ENCODE peak calls at places on chromosome 15, in nine cellular contexts. V is spleen; N is GM12878; P is SK-N-SH; R is hepatocyte; A is CD8-positive, alpha-beta T cell; B is GM23338; F is heart left ventricle; Z is tibial artery. W is an unnamed sample.

GRCh38 chr15:40087991-40088928 is 20.4 kb downstream of the BMF start:
- DNase-seq in F (peak; percentile 35), A (no peak), Z (no peak), V (peak; percentile 68), N (no peak), R (peak; percentile 78), B (no peak), P (peak; percentile 26), W (peak; percentile 89)

GRCh38 chr15:36644156-36644896 is 64.9 kb downstream of the CDIN1 start:
- DNase-seq in R (no peak), A (no peak), N (no peak), V (no peak), P (no peak), F (no peak), B (no peak), Z (no peak), W (no peak)

GRCh38 chr15:49023354-49023753 is 22.9 kb downstream of the SECISBP2L start:
- DNase-seq in N (no peak), F (no peak), V (no peak), R (no peak), P (no peak), A (no peak), B (no peak), Z (no peak), W (no peak)

GRCh38 chr15:64975390-64975789 is 14.3 kb downstream of the SPG21 start:
- DNase-seq in F (no peak), B (no peak), N (no peak), V (no peak), P (no peak), A (no peak), R (no peak), Z (no peak), W (no peak)

GRCh38 chr15:66715181-66715624 is 13.2 kb downstream of the SMAD6 start:
- DNase-seq in A (no peak), N (no peak), P (peak; percentile 51), R (peak; percentile 38), V (no peak), Z (no peak), F (peak; percentile 0), B (no peak), W (no peak)

GRCh38 chr15:52288051-52288942 is 7.3 kb downstream of the MYO5C start:
- DNase-seq in Z (no peak), R (peak; percentile 79), A (no peak), F (no peak), N (no peak), V (no peak), P (no peak), B (no peak), W (no peak)

GRCh38 chr15:89334510-89335288 is at the start of gene POLG:
- DNase-seq in B (peak; percentile 98), P (peak; percentile 97), R (peak; percentile 99), V (peak; percentile 100), Z (peak; percentile 98), N (peak; percentile 98), A (peak; percentile 99), F (peak; percentile 99), W (peak; percentile 99)

GRCh38 chr15:22863356-22863755 is 24.9 kb downstream of the NIPA2 start:
- DNase-seq in A (no peak), N (no peak), B (no peak), Z (no peak), V (no peak), P (no peak), R (no peak), F (no peak), W (no peak)

GRCh38 chr15:98001663-98002194 is 41.2 kb downstream of the ARRDC4 start:
- DNase-seq in Z (no peak), V (no peak), F (no peak), R (no peak), P (no peak), B (no peak), N (no peak), A (no peak), W (no peak)

GRCh38 chr15:80423215-80423614 is 19.0 kb downstream of the ARNT2 start:
- DNase-seq in Z (no peak), R (no peak), A (no peak), V (no peak), B (no peak), P (no peak), N (no peak), F (no peak), W (no peak)

GRCh38 chr15:56877591-56877990 is 40.9 kb upstream of the TCF12 start:
- DNase-seq in P (no peak), A (no peak), B (no peak), V (no peak), N (no peak), R (no peak), Z (no peak), F (no peak), W (no peak)

GRCh38 chr15:68704496-68705021 is 116.1 kb downstream of the ANP32A start:
- DNase-seq in Z (peak; percentile 57), N (no peak), R (peak; percentile 44), B (no peak), A (no peak), V (peak; percentile 62), F (peak; percentile 77), P (no peak), W (no peak)

GRCh38 chr15:101445562-101446526 is 43.7 kb downstream of the PCSK6 start:
- DNase-seq in P (no peak), Z (no peak), V (peak; percentile 74), N (no peak), B (no peak), A (no peak), R (peak; percentile 59), F (peak; percentile 69), W (peak; percentile 70)

GRCh38 chr15:77002954-77003912 is 8.3 kb downstream of the PSTPIP1 start:
- DNase-seq in V (peak; percentile 93), N (peak; percentile 77), A (peak; percentile 80), B (no peak), R (no peak), Z (peak; percentile 77), F (peak; percentile 59), P (no peak), W (peak; percentile 69)

GRCh38 chr15:70036585-70037343 is 61.0 kb downstream of the TLE3 start:
- DNase-seq in V (peak; percentile 85), F (peak; percentile 9), Z (no peak), A (no peak), P (no peak), N (peak; percentile 88), B (no peak), R (no peak), W (no peak)

GRCh38 chr15:71273731-71274447 is 158.6 kb downstream of the THSD4 start:
- DNase-seq in A (no peak), R (peak; percentile 54), P (no peak), Z (no peak), N (no peak), B (no peak), V (no peak), F (no peak), W (no peak)

GRCh38 chr15:69244798-69245197 is 53.9 kb upstream of the PAQR5 start:
- DNase-seq in P (no peak), A (no peak), F (no peak), V (no peak), R (no peak), B (no peak), Z (no peak), N (no peak), W (no peak)

GRCh38 chr15:28169361-28169760 is 70.2 kb upstream of the OCA2 start:
- DNase-seq in R (no peak), V (no peak), A (no peak), N (no peak), Z (no peak), F (no peak), P (no peak), B (no peak), W (no peak)

GRCh38 chr15:37921527-37922385 is 12.7 kb upstream of the TMCO5A start:
- DNase-seq in B (no peak), R (peak; percentile 13), F (no peak), A (no peak), N (no peak), V (no peak), P (no peak), Z (no peak), W (no peak)
- H3K27ac ChIP-seq in B (no peak overlapping the region), R (no peak overlapping the region), F (no peak overlapping the region), A (no peak overlapping the region), N (no peak overlapping the region), V (no peak overlapping the region), P (no peak overlapping the region), Z (no peak overlapping the region), W (no peak overlapping the region)

GRCh38 chr15:75451674-75452363 is at the start of gene SIN3A:
- DNase-seq in Z (peak; percentile 100), V (peak; percentile 99), F (peak; percentile 100), B (peak; percentile 100), N (peak; percentile 99), R (peak; percentile 100), P (peak; percentile 77), A (peak; percentile 99), W (peak; percentile 100)

GRCh38 chr15:75452364-75452967 is 976 bp upstream of the SIN3A start:
- DNase-seq in Z (peak; percentile 93), V (peak; percentile 94), N (peak; percentile 57), P (no peak), F (peak; percentile 87), R (peak; percentile 92), A (peak; percentile 81), B (peak; percentile 89), W (peak; percentile 91)

GRCh38 chr15:75453703-75454470 is 2.4 kb upstream of the SIN3A start:
- DNase-seq in P (peak; percentile 91), N (peak; percentile 98), V (peak; percentile 99), A (peak; percentile 96), R (peak; percentile 100), Z (peak; percentile 99), B (peak; percentile 100), F (peak; percentile 98), W (peak; percentile 98)

GRCh38 chr15:75454471-75455418 is 3.3 kb upstream of the SIN3A start:
- DNase-seq in N (no peak), V (peak; percentile 96), R (peak; percentile 87), F (peak; percentile 36), A (peak; percentile 86), B (peak; percentile 68), Z (no peak), P (peak; percentile 66), W (peak; percentile 87)

GRCh38 chr15:75452968-75453702 is 1.6 kb upstream of the SIN3A start:
- DNase-seq in Z (peak; percentile 55), A (peak; percentile 61), N (peak; percentile 30), F (peak; percentile 50), P (no peak), B (peak; percentile 91), V (peak; percentile 90), R (peak; percentile 65), W (peak; percentile 84)
- TF ChIP-seq CTCF in Z (no peak), A (no peak), N (peak; percentile 43), F (no peak), P (peak; percentile 49), B (peak; percentile 51), V (no peak), R (peak; percentile 36), W (no peak)

GRCh38 chr15:92392966-92393286 is 755 bp upstream of the ST8SIA2 start:
- DNase-seq in V (no peak), P (peak; percentile 35), Z (no peak), R (no peak), B (peak; percentile 33), A (no peak), N (no peak), F (no peak), W (no peak)
- H3K4me3 ChIP-seq in V (no peak overlapping the region), P (no peak overlapping the region), Z (no peak overlapping the region), R (no peak overlapping the region), B (peak overlapping the region; percentile 96), A (no peak overlapping the region), N (no peak overlapping the region), F (peak overlapping the region; percentile 59), W (no peak overlapping the region)

DNA sequence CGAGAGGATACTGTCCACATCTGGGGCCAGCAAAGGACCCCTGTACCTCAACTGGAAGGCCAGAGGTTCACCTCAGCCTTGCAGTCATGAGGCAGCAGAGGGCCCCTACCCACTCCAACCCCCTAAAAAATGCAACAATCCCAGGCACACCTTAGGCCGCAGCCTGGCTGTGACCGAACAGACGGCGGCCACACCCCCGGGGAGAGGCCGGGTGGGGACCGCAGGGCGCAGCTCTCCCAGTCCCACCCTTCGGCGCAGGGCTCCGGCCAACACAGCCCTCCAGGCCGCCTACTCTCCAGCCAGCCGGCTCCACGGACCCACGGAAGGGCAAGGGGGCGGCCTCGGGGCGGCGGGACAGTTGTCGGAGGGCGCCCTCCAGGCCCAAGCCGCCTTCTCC is 457 bp upstream of the DNAJA4 start:
- DNase-seq in F (no peak), B (no peak), P (no peak), Z (no peak), A (no peak), R (no peak), N (no peak), V (no peak), W (no peak)
- H3K27ac ChIP-seq in F (peak overlapping the region; percentile 92), B (no peak overlapping the region), P (no peak overlapping the region), Z (peak overlapping the region; percentile 68), A (peak overlapping the region; percentile 59), R (no peak overlapping the region), N (no peak overlapping the region), V (peak overlapping the region; percentile 83), W (peak overlapping the region; percentile 95)

W was measured in psoas muscle.